ENCODE peak calls at places on chromosomes 11 and 22, in six cellular contexts. K is AG04450, H is transverse colon, F is heart right ventricle, A is cardiac muscle cell, L is tibial nerve. Q is an unnamed sample.

GRCh38 chr11:124837491-124837856 is 27.8 kb upstream of the ROBO3 start:
- DNase-seq in K (peak; percentile 66), H (no peak), F (no peak), A (peak; percentile 73), L (peak; percentile 24), Q (peak; percentile 28)

GRCh38 chr11:63620928-63621539 is 6.8 kb upstream of the PLAAT3 start:
- DNase-seq in K (no peak), H (no peak), F (no peak), A (no peak), L (no peak), Q (no peak)

GRCh38 chr22:43001271-43002197 is 13.4 kb downstream of the PACSIN2 start:
- DNase-seq in K (no peak), H (no peak), F (no peak), A (no peak), L (no peak), Q (no peak)

GRCh38 chr22:38858492-38858891 is 13.5 kb downstream of the CBX6 start:
- DNase-seq in K (no peak), H (no peak), F (no peak), A (no peak), L (no peak), Q (no peak)

GRCh38 chr11:118088531-118088930 is 1.8 kb upstream of the SMIM35 start:
- DNase-seq in K (no peak), H (peak; percentile 63), F (peak; percentile 36), A (no peak), L (no peak), Q (peak; percentile 33)

GRCh38 chr11:84552791-84553190 is 1074.4 kb downstream of the DLG2 start:
- DNase-seq in K (no peak), H (no peak), F (no peak), A (no peak), L (no peak), Q (no peak)

GRCh38 chr11:116984589-116984988 is 113.6 kb downstream of the SIK3 start:
- DNase-seq in K (peak; percentile 89), H (no peak), F (no peak), A (no peak), L (peak; percentile 49), Q (peak; percentile 36)

GRCh38 chr22:27112273-27112672 is 454.9 kb downstream of the MIAT start:
- DNase-seq in K (no peak), H (no peak), F (no peak), A (no peak), L (no peak), Q (no peak)

GRCh38 chr11:91907225-91907624 is 317.4 kb upstream of the FAT3 start:
- DNase-seq in K (no peak), H (no peak), F (no peak), A (no peak), L (no peak), Q (no peak)

GRCh38 chr11:80285076-80285790 is 844.4 kb upstream of the TENM4 start:
- DNase-seq in K (peak; percentile 11), H (no peak), F (no peak), A (no peak), L (no peak), Q (no peak)

GRCh38 chr11:75328426-75329277 is 22.8 kb downstream of the ARRB1 start:
- DNase-seq in K (no peak), H (peak; percentile 85), F (peak; percentile 63), A (peak; percentile 83), L (peak; percentile 81), Q (peak; percentile 92)

GRCh38 chr22:41603873-41604332 is 14.3 kb upstream of the PMM1 start:
- DNase-seq in K (no peak), H (no peak), F (no peak), A (no peak), L (no peak), Q (no peak)

GRCh38 chr22:41613456-41613855 is 7.4 kb downstream of the DESI1 start:
- DNase-seq in K (no peak), H (no peak), F (no peak), A (no peak), L (no peak), Q (no peak)

GRCh38 chr22:41612626-41613025 is 8.2 kb downstream of the DESI1 start:
- DNase-seq in K (no peak), H (no peak), F (no peak), A (no peak), L (no peak), Q (no peak)

DNA sequence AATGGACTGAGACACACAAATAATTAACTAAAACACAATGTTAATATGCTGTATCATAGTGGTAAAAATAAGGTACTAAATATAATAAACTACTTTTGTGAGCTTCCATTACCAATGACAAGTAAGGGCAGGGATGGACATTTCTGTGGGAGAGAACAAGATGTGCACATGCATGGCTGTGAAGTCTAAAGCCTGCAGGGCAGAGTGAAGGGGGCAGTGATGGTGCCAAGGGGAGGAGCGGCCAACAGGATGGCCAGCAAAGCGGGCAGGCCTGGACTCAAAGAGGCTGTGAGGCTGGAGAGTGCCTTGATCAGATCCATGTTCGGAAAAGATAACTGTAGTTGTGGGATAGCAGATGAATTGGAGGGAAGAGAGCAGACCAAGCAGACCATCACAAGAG is 12.5 kb downstream of the DESI1 start:
- DNase-seq in K (no peak), H (no peak), F (no peak), A (no peak), L (no peak), Q (no peak)
- H3K9me3 ChIP-seq in K (no peaks in the 10 kb centered on the region), H (no peaks in the 10 kb centered on the region), F (no peaks in the 10 kb centered on the region), A (no peaks in the 10 kb centered on the region), L (no peaks in the 10 kb centered on the region), Q (no peaks in the 10 kb centered on the region)

GRCh38 chr22:37282385-37282677 is at the start of gene CYTH4:
- DNase-seq in K (no peak), H (peak; percentile 80), F (peak; percentile 61), A (no peak), L (no peak), Q (no peak)
- H3K4me3 ChIP-seq in K (no peak within 1 kb of the TSS), H (peak within 1 kb of the TSS; percentile 52), F (no peak within 1 kb of the TSS), A (no peak within 1 kb of the TSS), L (peak within 1 kb of the TSS; percentile 43), Q (no peak within 1 kb of the TSS)

GRCh38 chr11:103624708-103625623 is 411.5 kb upstream of the DDI1 start:
- DNase-seq in K (peak; percentile 84), H (no peak), F (no peak), A (no peak), L (no peak), Q (peak; percentile 22)
- H3K9me3 ChIP-seq in K (no peaks in the 10 kb centered on the region), H (no peaks in the 10 kb centered on the region), F (no peaks in the 10 kb centered on the region), A (no peaks in the 10 kb centered on the region), L (no peaks in the 10 kb centered on the region), Q (no peaks in the 10 kb centered on the region)

DNA sequence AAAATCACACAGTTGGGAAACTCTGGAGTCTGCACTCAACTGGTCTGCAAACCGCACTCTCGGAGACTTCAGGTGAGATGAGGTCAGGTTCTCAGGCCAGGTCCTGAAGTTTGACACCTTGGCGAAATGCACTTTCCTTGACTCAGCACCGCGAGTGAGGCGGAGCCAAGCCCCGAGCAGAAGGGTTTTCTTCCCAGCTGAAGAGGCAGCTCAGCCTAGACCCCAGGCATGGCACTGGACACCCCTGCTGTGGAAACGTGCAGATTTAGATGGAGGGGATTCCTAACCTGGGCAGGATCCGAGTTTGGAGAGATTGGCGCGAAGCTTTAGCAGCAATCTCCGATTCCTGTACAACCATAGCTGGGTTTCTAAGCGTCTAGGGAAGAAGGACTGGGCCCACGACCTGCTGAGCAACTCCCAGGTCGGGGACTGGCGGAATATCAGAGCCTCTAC is 835 bp upstream of the MYOD1 start:
- DNase-seq in K (no peak), H (no peak), F (no peak), A (no peak), L (no peak), Q (no peak)
- H3K4me3 ChIP-seq in K (no peak overlapping the region), H (no peak overlapping the region), F (no peak overlapping the region), A (no peak overlapping the region), L (no peak overlapping the region), Q (no peak overlapping the region)

DNA sequence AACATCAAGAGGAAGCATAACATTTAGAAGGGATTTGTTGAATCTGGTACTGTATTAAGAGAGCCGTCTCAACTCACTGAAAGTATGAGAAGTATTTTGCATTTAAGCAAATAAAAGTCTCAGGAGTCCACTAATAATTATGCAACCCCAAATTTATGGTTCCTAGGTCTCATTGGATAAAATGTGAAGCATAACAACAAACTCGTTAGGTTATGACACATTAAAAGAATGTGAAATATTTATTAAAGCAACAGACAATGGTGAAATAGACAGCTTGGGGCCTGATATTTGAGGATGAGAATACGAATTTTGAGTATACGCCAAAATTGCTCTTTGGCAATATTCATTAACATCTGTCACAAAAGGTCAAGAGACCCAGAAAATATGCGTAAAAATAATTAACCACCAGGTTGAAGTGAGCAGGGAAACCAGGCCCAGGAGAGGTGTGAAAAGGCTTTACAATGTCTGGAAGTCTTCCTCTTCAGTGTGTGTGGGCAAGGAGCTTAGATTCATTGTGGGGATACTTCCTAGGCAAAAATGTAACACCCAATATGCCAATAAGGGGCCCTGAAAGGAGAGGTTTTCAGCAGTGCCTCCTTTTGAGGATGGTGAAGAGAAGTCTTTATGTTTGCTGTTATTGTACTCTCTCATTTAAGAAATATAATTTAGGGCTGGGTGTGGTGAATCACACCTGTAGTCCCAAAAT is 89.2 kb downstream of the FDX1 start:
- DNase-seq in K (no peak), H (no peak), F (no peak), A (no peak), L (no peak), Q (no peak)
- H3K9me3 ChIP-seq in K (no peaks in the 10 kb centered on the region), H (no peaks in the 10 kb centered on the region), F (no peaks in the 10 kb centered on the region), A (no peaks in the 10 kb centered on the region), L (no peaks in the 10 kb centered on the region), Q (no peaks in the 10 kb centered on the region)

DNA sequence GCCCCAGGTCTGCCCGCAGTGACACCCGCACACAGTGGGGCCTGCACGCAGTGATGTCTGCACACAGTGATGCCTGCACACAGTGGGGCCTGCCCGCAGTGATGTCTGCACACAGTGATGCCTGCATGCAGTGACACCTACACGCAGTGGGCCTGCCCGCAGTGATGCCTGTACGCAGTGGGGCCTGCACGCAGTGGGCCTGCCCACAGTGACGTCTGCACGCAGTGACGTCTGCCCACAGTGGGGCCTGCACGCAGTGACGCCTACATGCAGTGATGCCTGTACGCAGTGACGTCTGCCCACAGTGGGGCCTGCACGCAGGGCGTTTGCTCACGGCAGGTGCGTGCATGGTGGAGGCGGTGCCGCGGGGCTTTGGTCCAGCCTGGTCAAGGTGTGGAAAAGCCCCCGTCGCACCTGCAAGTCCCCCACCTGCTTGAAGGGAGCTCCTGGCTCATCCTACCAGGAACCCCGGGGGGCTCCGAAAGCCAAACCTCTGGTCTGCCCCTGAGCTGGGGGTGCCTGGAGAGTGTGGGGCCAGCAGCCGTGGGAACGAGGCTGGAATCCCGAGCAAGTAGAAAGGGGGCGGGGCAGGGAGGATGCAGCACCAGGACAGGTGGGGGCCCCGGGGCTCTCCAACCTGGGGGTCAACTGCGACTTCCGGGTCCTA is 8.9 kb upstream of the SYT8 start:
- DNase-seq in K (no peak), H (no peak), F (peak; percentile 13), A (no peak), L (no peak), Q (no peak)
- H3K4me3 ChIP-seq in K (no peak overlapping the region), H (no peak overlapping the region), F (no peak overlapping the region), A (no peak overlapping the region), L (no peak overlapping the region), Q (no peak overlapping the region)

GRCh38 chr11:97389270-97389669 is 999.5 kb downstream of the JRKL start:
- DNase-seq in K (no peak), H (no peak), F (no peak), A (no peak), L (no peak), Q (no peak)
- H3K9me3 ChIP-seq in K (peaks cover 4% of the 10 kb centered on the region), H (no peaks in the 10 kb centered on the region), F (no peaks in the 10 kb centered on the region), A (no peaks in the 10 kb centered on the region), L (no peaks in the 10 kb centered on the region), Q (no peaks in the 10 kb centered on the region)